ENCODE peak calls at places on chromosomes 16 and 17, in seven cellular contexts. P is stimulated activated CD8-positive, alpha-beta memory T cell treated with anti-CD3 and anti-CD28 coated beads, Interleukin-4, amount 100 ng/mL, for 24 hours; N is AG10803; J is smooth muscle cell of the brain vasculature; D is NCI-H1092 treated with DMSO at 0.1 percent for 48 hours; Z is natural killer cell; H is neuronal stem cell. C is an unnamed sample.

GRCh38 chr17:258906-259305 is 77.5 kb upstream of the DOC2B start:
- DNase-seq in N (no peak), P (no peak), J (no peak), H (no peak), D (no peak), Z (no peak), C (no peak)

GRCh38 chr16:2516391-2517240 is 2.9 kb downstream of the ATP6V0C start:
- DNase-seq in Z (no peak), H (no peak), N (no peak), J (no peak), P (no peak), D (no peak), C (no peak)

GRCh38 chr16:84044108-84044488 is 1.5 kb upstream of the SLC38A8 start:
- DNase-seq in D (peak; percentile 14), H (no peak), P (no peak), J (no peak), N (peak; percentile 21), Z (no peak), C (no peak)

GRCh38 chr17:43880420-43880991 is 26.8 kb downstream of the MPP2 start:
- DNase-seq in H (peak; percentile 33), P (peak; percentile 9), J (no peak), N (peak; percentile 3), D (peak; percentile 4), Z (peak; percentile 23), C (peak; percentile 62)

GRCh38 chr16:57147381-57148191 is 38.3 kb downstream of the PSME3IP1 start:
- DNase-seq in P (no peak), H (no peak), N (peak; percentile 82), D (no peak), Z (no peak), J (no peak), C (no peak)

GRCh38 chr17:75908201-75908600 is 3.5 kb upstream of the MRPL38 start:
- DNase-seq in H (no peak), D (peak; percentile 8), J (no peak), N (peak; percentile 59), P (no peak), Z (no peak), C (no peak)

GRCh38 chr17:55285340-55286301 is 20.9 kb downstream of the HLF start:
- DNase-seq in P (no peak), H (no peak), N (peak; percentile 56), D (peak; percentile 78), J (no peak), Z (no peak), C (peak; percentile 94)

GRCh38 chr16:79839851-79840321 is 239.3 kb upstream of the MAF start:
- DNase-seq in N (no peak), D (no peak), P (no peak), Z (no peak), H (no peak), J (no peak), C (no peak)

GRCh38 chr16:54080524-54081008 is 206.0 kb downstream of the IRX3 start:
- DNase-seq in Z (no peak), D (no peak), H (no peak), J (peak; percentile 83), P (no peak), N (peak; percentile 60), C (no peak)

GRCh38 chr16:62891-63290 is 9.3 kb downstream of the SNRNP25 start:
- DNase-seq in J (no peak), Z (no peak), N (no peak), P (no peak), H (no peak), D (no peak), C (no peak)

GRCh38 chr17:50922107-50922506 is 56.0 kb upstream of the TOB1 start:
- DNase-seq in P (no peak), N (peak; percentile 43), J (no peak), D (no peak), H (no peak), Z (no peak), C (no peak)

GRCh38 chr16:86362155-86362849 is 148.0 kb upstream of the FOXF1 start:
- DNase-seq in Z (no peak), P (no peak), D (no peak), J (no peak), H (no peak), N (peak; percentile 32), C (no peak)

GRCh38 chr16:11198375-11198774 is 57.6 kb downstream of the SOCS1 start:
- DNase-seq in P (no peak), N (no peak), Z (no peak), H (no peak), D (no peak), J (no peak), C (no peak)

C was measured in coronary artery.